ENCODE peak calls at places on chromosomes 11 and 22, in nine cellular contexts. M is mammary epithelial cell; C is naive thymus-derived CD4-positive, alpha-beta T cell; O is CD8-positive, alpha-beta T cell; V is heart right ventricle; S is CD4-positive, CD25-positive, alpha-beta regulatory T cell; H is tibial artery; U is HCT116; P is AG04450. L is an unnamed sample. For H3K27me3, the result is how much of the 10 kb centered on the place peaks cover.

GRCh38 chr22:30314918-30315317 is 11.8 kb downstream of the TBC1D10A start:
- DNase-seq in H (no peak), S (no peak), P (no peak), O (no peak), M (peak), C (peak), V (no peak), U (no peak), L (peak)

GRCh38 chr11:131688056-131688693 is 317.8 kb downstream of the NTM start:
- DNase-seq in U (no peak), M (peak), S (no peak), O (no peak), P (no peak), H (no peak), V (peak), C (peak), L (no peak)

GRCh38 chr11:34637303-34637702 is 16.4 kb downstream of the EHF start:
- DNase-seq in S (no peak), V (peak), C (no peak), M (no peak), P (no peak), U (no peak), H (no peak), O (no peak), L (no peak)

GRCh38 chr22:27668828-27669797 is 132.4 kb downstream of the MN1 start:
- DNase-seq in V (peak), S (no peak), U (peak), C (no peak), H (peak), P (no peak), M (no peak), O (no peak), L (no peak)

GRCh38 chr11:74683279-74683871 is 47.9 kb downstream of the CHRDL2 start:
- DNase-seq in V (peak), U (no peak), P (no peak), O (no peak), S (no peak), C (no peak), M (no peak), H (no peak), L (no peak)

GRCh38 chr22:38108561-38109319 is 1.7 kb downstream of the BAIAP2L2 start:
- DNase-seq in H (no peak), V (no peak), M (no peak), O (no peak), U (no peak), C (no peak), P (no peak), S (no peak), L (no peak)

GRCh38 chr22:33865248-33865647 is 55.0 kb downstream of the LARGE1 start:
- DNase-seq in O (no peak), C (no peak), U (no peak), M (no peak), H (no peak), P (no peak), S (no peak), V (no peak), L (no peak)

GRCh38 chr11:82024760-82025159 is 708.9 kb downstream of the FAM181B start:
- DNase-seq in P (no peak), O (no peak), C (no peak), M (no peak), S (no peak), U (no peak), H (no peak), V (no peak), L (no peak)

GRCh38 chr11:7612056-7612660 is 61.1 kb downstream of the CYB5R2 start:
- DNase-seq in P (no peak), H (no peak), C (no peak), O (no peak), V (no peak), M (no peak), S (no peak), U (no peak), L (no peak)

GRCh38 chr11:7597620-7598019 is 75.7 kb downstream of the CYB5R2 start:
- DNase-seq in P (no peak), M (peak), H (no peak), C (no peak), U (no peak), V (no peak), O (no peak), S (no peak), L (no peak)

GRCh38 chr22:43200555-43200954 is 13.6 kb upstream of the TTLL12 start:
- DNase-seq in O (no peak), S (no peak), C (no peak), H (no peak), V (no peak), P (no peak), M (no peak), U (no peak), L (no peak)

GRCh38 chr11:75792127-75792731 is 22.8 kb upstream of the UVRAG start:
- DNase-seq in S (no peak), V (no peak), P (no peak), O (no peak), U (no peak), M (no peak), C (no peak), H (no peak), L (no peak)

GRCh38 chr22:48517039-48518030 is 1310.3 kb downstream of the BRD1 start:
- DNase-seq in M (no peak), V (no peak), U (no peak), H (no peak), S (no peak), P (no peak), O (no peak), C (no peak), L (no peak)

GRCh38 chr11:68816251-68816776 is 25.4 kb downstream of the CPT1A start:
- DNase-seq in H (no peak), P (no peak), U (no peak), M (no peak), V (no peak), S (no peak), C (no peak), O (no peak), L (no peak)

GRCh38 chr11:82978422-82979099 is 77.0 kb downstream of the DDIAS start:
- DNase-seq in P (peak), V (no peak), S (no peak), H (no peak), M (peak), U (no peak), C (no peak), O (no peak), L (no peak)

GRCh38 chr11:67154726-67155125 is 35.7 kb downstream of the KDM2A start:
- DNase-seq in M (no peak), H (no peak), V (no peak), O (no peak), P (no peak), C (no peak), U (no peak), S (no peak), L (no peak)

GRCh38 chr22:20834206-20834605 is 24.4 kb downstream of the PI4KA start:
- DNase-seq in M (no peak), V (no peak), P (no peak), U (no peak), S (no peak), H (no peak), O (no peak), C (no peak), L (no peak)

GRCh38 chr22:41893591-41894375 is 21.1 kb downstream of the SHISA8 start:
- DNase-seq in M (no peak), P (no peak), U (no peak), V (no peak), S (no peak), H (no peak), C (no peak), O (no peak), L (no peak)

GRCh38 chr11:75246006-75246672 is 5.6 kb downstream of the TPBGL start:
- DNase-seq in H (peak), V (no peak), P (no peak), O (no peak), U (no peak), S (no peak), M (no peak), C (no peak), L (no peak)

GRCh38 chr11:69489031-69489745 is 7.7 kb downstream of the LINC01488 start:
- DNase-seq in C (no peak), S (no peak), V (peak), O (no peak), P (no peak), H (peak), M (no peak), U (no peak), L (no peak)

GRCh38 chr11:34758262-34758661 is 137.4 kb downstream of the EHF start:
- DNase-seq in M (no peak), S (no peak), C (no peak), O (no peak), V (no peak), H (no peak), U (no peak), P (no peak), L (no peak)

GRCh38 chr11:128290106-128290840 is 297.1 kb downstream of the ETS1 start:
- DNase-seq in S (peak), M (peak), H (peak), O (peak), U (peak), V (peak), P (peak), C (peak), L (peak)

GRCh38 chr11:6778518-6778917 is 4.3 kb upstream of the OR2AG1 start:
- DNase-seq in M (no peak), V (no peak), U (no peak), S (no peak), O (no peak), C (no peak), P (no peak), H (no peak), L (no peak)

GRCh38 chr11:77136074-77136473 is 8.0 kb downstream of the MYO7A start:
- DNase-seq in V (no peak), U (no peak), H (no peak), C (no peak), P (no peak), M (peak), S (no peak), O (no peak), L (no peak)

GRCh38 chr11:124402326-124402922 is 3.6 kb upstream of the OR8B3 start:
- DNase-seq in V (peak), O (peak), U (peak), C (peak), M (peak), P (peak), S (no peak), H (no peak), L (no peak)

GRCh38 chr11:70539360-70540095 is 141.2 kb downstream of the CTTN start:
- DNase-seq in V (no peak), P (no peak), O (no peak), C (no peak), M (no peak), H (no peak), U (no peak), S (no peak), L (no peak)

GRCh38 chr11:132231656-132232173 is 861.3 kb downstream of the NTM start:
- DNase-seq in H (no peak), M (no peak), C (no peak), O (no peak), P (no peak), V (no peak), U (no peak), S (no peak), L (no peak)

GRCh38 chr11:104623518-104623917 is 274.7 kb downstream of the CASP12 start:
- DNase-seq in M (peak), P (no peak), H (no peak), S (no peak), U (no peak), V (no peak), O (no peak), C (no peak), L (no peak)

GRCh38 chr11:71172680-71173079 is 79.7 kb downstream of the SHANK2 start:
- DNase-seq in C (no peak), M (no peak), P (no peak), U (no peak), V (no peak), S (no peak), H (no peak), O (no peak), L (no peak)

GRCh38 chr11:111417011-111417765 is 38.1 kb upstream of the POU2AF1 start:
- DNase-seq in C (peak), H (no peak), V (no peak), O (no peak), U (no peak), P (peak), M (no peak), S (no peak), L (no peak)

GRCh38 chr11:127000291-127000968 is at the start of gene KIRREL3:
- DNase-seq in H (no peak), S (no peak), P (no peak), V (peak), O (no peak), U (no peak), C (no peak), M (peak), L (no peak)

GRCh38 chr11:126995989-126996388 is 4.6 kb downstream of the KIRREL3 start:
- DNase-seq in P (no peak), O (no peak), H (no peak), V (no peak), U (no peak), C (no peak), M (no peak), S (no peak), L (no peak)

GRCh38 chr11:126999366-126999765 is 1.2 kb downstream of the KIRREL3 start:
- DNase-seq in P (no peak), M (no peak), V (no peak), U (no peak), H (no peak), S (no peak), C (no peak), O (no peak), L (no peak)

GRCh38 chr11:126997641-126998040 is 2.9 kb downstream of the KIRREL3 start:
- DNase-seq in S (no peak), H (no peak), C (no peak), P (no peak), O (no peak), V (no peak), M (no peak), U (no peak), L (no peak)

GRCh38 chr11:126997196-126997595 is 3.4 kb downstream of the KIRREL3 start:
- DNase-seq in M (no peak), U (no peak), V (no peak), O (no peak), C (no peak), P (no peak), S (no peak), H (no peak), L (no peak)
- H3K27me3 ChIP-seq in M (under half), U (under half), V (under half), O (under half), C (under half), P (under half), S (under half), H (half or more), L (under half)

DNA sequence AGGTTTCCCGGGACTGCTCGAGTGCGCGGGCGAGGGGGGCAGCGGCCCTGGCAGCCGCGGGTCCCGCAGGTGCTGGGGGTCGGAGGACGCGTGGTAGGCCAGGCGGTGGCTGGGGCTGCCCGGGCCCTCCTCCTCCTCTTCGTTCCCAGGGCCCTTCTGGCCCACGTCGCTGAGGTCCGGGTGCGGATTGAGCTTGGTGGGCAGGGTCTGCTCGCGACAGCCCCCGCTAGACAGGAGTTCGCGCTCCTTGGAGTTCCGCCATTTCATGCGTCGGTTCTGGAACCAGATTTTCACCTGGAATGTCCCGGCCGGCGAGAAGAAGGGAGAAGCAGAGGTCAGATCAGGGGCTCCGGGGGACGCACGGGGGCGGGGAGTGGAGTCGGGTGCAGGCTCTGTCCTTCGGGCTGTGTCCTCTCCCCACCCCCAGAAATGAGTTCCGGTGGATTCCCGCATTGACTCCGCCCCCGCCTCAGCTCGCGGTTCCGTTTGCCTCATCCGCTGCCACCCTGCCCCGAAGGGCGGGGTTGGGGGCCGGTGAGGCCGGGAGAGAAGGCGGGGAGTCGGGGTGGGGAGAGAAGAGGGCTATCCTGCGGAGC is 3.9 kb downstream of the DBX1 start:
- DNase-seq in M (no peak), V (no peak), C (peak), S (peak), P (no peak), H (no peak), O (peak), U (no peak), L (peak)
- H3K27me3 ChIP-seq in M (half or more), V (under half), C (under half), S (under half), P (half or more), H (half or more), O (under half), U (under half), L (under half)

GRCh38 chr22:23835773-23836144 is 3.0 kb downstream of the DERL3 start:
- DNase-seq in U (no peak), O (no peak), C (no peak), V (peak), P (no peak), H (peak), S (no peak), M (no peak), L (no peak)

GRCh38 chr22:23836281-23836680 is 2.5 kb downstream of the DERL3 start:
- DNase-seq in U (no peak), H (peak), M (no peak), S (no peak), C (no peak), V (no peak), P (no peak), O (no peak), L (no peak)

GRCh38 chr22:23833911-23834317 is 4.9 kb downstream of the DERL3 start:
- DNase-seq in P (no peak), U (no peak), V (peak), H (peak), C (no peak), M (no peak), S (no peak), O (no peak), L (no peak)

GRCh38 chr22:23834406-23834805 is 4.4 kb downstream of the DERL3 start:
- DNase-seq in H (no peak), U (no peak), C (no peak), V (no peak), S (no peak), O (no peak), P (no peak), M (no peak), L (no peak)

DNA sequence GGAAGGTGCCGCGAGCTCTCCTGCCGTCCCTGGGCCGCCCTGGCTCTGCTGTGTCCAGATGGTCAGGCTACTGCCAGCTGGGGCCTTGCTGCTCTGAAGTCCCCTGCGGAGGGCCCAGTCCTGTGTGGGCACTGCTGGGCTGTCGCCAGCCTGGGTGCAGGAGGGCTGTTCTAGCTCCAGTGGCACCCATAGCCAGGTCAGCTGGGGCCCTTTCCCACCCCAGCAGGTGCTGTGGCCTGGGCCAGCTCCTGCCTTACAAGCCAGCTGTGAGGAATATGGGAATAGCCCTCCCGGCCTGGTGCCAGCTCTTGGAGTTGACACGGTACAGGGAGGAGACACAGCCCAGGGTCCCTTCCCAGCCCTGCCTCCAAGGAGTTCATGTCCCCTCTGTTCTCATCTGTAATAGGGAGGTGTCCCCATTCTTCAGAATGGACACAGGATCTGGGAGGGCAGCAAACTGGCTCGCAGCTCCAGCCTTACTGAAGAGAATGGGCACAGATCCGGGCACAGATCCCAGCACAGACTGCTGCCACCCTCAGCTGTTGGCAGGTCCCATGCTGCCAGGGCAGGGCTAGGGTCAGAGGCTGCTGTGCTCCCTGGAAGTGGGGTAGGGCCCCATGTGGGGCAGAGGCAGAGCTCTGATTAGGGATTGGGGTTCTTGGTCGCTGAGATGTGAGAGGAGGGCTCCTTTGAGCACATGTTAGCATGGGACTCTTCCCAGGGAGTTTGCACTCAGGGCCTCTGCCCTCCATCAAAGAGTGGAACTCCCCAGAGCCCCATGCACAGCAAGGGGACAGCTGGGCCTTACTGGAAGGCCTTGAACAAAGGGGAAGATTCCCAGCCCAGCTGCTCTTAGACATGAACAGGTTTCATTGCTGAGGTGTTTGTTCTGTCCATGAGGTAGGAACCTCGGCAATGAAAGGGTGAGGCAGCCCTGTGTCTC is 3.7 kb downstream of the DERL3 start:
- DNase-seq in V (peak), S (no peak), C (no peak), U (no peak), M (no peak), H (peak), O (no peak), P (no peak), L (no peak)
- H3K27me3 ChIP-seq in V (under half), S (under half), C (under half), U (under half), M (under half), H (under half), O (under half), P (under half), L (under half)

GRCh38 chr11:2140411-2141400 is 1.5 kb upstream of the IGF2 start:
- DNase-seq in H (no peak), O (no peak), P (no peak), C (no peak), U (no peak), V (peak), M (peak), S (no peak), L (no peak)
- H3K27me3 ChIP-seq in H (half or more), O (half or more), P (half or more), C (under half), U (under half), V (under half), M (half or more), S (under half), L (half or more)

DNA sequence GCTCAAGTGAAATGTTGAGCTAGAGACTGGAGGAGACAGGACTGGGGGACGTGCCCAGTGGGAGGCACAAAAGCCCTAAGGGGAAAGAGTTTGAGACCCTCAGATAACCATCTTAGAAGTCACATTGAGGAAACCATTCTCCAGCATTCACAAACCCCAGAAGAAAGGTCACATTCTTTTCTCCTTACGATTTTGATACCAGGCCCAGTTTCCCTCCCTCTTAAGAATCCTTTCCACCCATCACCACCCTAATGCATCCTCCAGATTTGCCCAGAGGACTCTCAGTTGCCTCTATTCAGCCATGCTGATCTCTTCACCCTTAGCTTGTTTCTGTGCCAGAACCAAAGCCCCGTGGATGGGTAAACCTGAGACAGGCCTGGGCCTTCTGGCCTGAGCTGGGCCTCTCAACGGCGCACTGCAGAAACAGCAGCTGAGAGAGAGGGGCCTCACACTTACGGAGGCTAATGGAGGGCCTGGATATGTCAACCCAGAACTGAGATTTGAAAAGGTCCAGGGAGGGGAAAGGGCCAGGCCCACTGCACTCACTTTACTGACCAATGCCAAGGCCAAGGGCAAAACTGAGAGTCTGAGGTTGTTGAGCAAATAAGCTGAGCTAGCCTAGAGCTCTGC is 32.3 kb upstream of the OAF start:
- DNase-seq in P (no peak), C (no peak), V (no peak), O (no peak), U (no peak), H (no peak), S (no peak), M (no peak), L (no peak)
- H3K27me3 ChIP-seq in P (under half), C (under half), V (under half), O (under half), U (under half), H (under half), S (under half), M (under half), L (under half)

GRCh38 chr11:62507023-62507422 is 39.6 kb downstream of the AHNAK start:
- DNase-seq in H (no peak), C (no peak), O (no peak), M (no peak), V (no peak), S (no peak), P (no peak), U (no peak), L (no peak)
- H3K27me3 ChIP-seq in H (under half), C (under half), O (under half), M (under half), V (under half), S (under half), P (under half), U (under half), L (under half)

GRCh38 chr22:22218302-22218701 is 26.3 kb upstream of the VPREB1 start:
- DNase-seq in H (no peak), V (no peak), O (no peak), U (no peak), P (no peak), M (no peak), C (no peak), S (no peak), L (no peak)
- H3K27me3 ChIP-seq in H (under half), V (under half), O (under half), U (under half), P (under half), M (under half), C (under half), S (under half), L (under half)